ENCODE peak calls at places on chromosomes 4 and X, in five cellular contexts. X is hypothalamus; S is NCI-H1417; A is endothelial cell; Z is stimulated activated CD4-positive, alpha-beta T cell treated with anti-CD3 and anti-CD28 coated beads, Interleukin-4, amount 100 ng/mL, for 1 hour. G is an unnamed sample.

GRCh38 chr4:25760518-25761157 is 102.2 kb downstream of the SEL1L3 start:
- DNase-seq in X (no peak), S (no peak), A (no peak), Z (no peak), G (no peak)

GRCh38 chr4:83454626-83455025 is 997 bp downstream of the HELQ start:
- DNase-seq in X (no peak), S (no peak), A (no peak), Z (no peak), G (no peak)

GRCh38 chrX:133448512-133449076 is 33.3 kb upstream of the GPC4 start:
- DNase-seq in X (no peak), S (no peak), A (no peak), Z (no peak), G (no peak)

GRCh38 chrX:18964026-18964425 is 19.9 kb downstream of the PHKA2 start:
- DNase-seq in X (no peak), S (no peak), A (no peak), Z (no peak), G (no peak)

GRCh38 chr4:106266201-106266600 is 49.8 kb downstream of the TBCK start:
- DNase-seq in X (no peak), S (no peak), A (no peak), Z (no peak), G (no peak)

GRCh38 chr4:112266823-112267222 is 18.9 kb downstream of the TIFA start:
- DNase-seq in X (no peak), S (no peak), A (no peak), Z (no peak), G (no peak)

GRCh38 chr4:112119358-112119783 is 25.9 kb upstream of the FAM241A start:
- DNase-seq in X (no peak), S (no peak), A (no peak), Z (no peak), G (no peak)

GRCh38 chr4:35934370-35934981 is 309.8 kb downstream of the ARAP2 start:
- DNase-seq in X (no peak), S (peak; percentile 68), A (no peak), Z (no peak), G (no peak)

GRCh38 chrX:33357606-33358005 is 146.3 kb upstream of the DMD start:
- DNase-seq in X (no peak), S (no peak), A (no peak), Z (no peak), G (no peak)

GRCh38 chr4:102430511-102430910 is 70.6 kb upstream of the NFKB1 start:
- DNase-seq in X (no peak), S (no peak), A (no peak), Z (no peak), G (no peak)

GRCh38 chr4:151641167-151641566 is 119.6 kb downstream of the GATB start:
- DNase-seq in X (no peak), S (no peak), A (no peak), Z (no peak), G (no peak)

GRCh38 chr4:18536420-18536819 is 514.9 kb upstream of the LCORL start:
- DNase-seq in X (no peak), S (no peak), A (no peak), Z (no peak), G (no peak)

GRCh38 chr4:1720163-1720983 is 750 bp downstream of the TMEM129 start:
- DNase-seq in X (peak; percentile 44), S (peak; percentile 49), A (peak; percentile 61), Z (peak; percentile 52), G (peak; percentile 33)

GRCh38 chr4:184097240-184097619 is 120.4 kb downstream of the ENPP6 start:
- DNase-seq in X (peak; percentile 7), S (no peak), A (peak; percentile 43), Z (peak; percentile 7), G (no peak)

GRCh38 chrX:132948648-132949260 is 9.7 kb downstream of the HS6ST2 start:
- DNase-seq in X (no peak), S (no peak), A (peak; percentile 33), Z (no peak), G (no peak)